ENCODE peak calls at places on chromosomes 13 and 19, in seven cellular contexts. V is fibroblast of the aortic adventitia, O is AG04450, M is esophagus muscularis mucosa, P is lower lobe of right lung, H is stomach, G is left ventricle myocardium inferior. W is an unnamed sample.

GRCh38 chr19:43820098-43820860 is 6.8 kb upstream of the ZNF283 start:
- DNase-seq in H (no peak), G (peak), V (peak), M (no peak), P (peak), O (peak), W (peak)

GRCh38 chr19:9943744-9944143 is 7.4 kb upstream of the OLFM2 start:
- DNase-seq in P (no peak), G (no peak), H (no peak), M (no peak), O (no peak), V (no peak), W (no peak)

GRCh38 chr13:100803091-100803490 is 128.5 kb upstream of the TMTC4 start:
- DNase-seq in H (no peak), M (no peak), P (no peak), O (no peak), G (no peak), V (no peak), W (no peak)

GRCh38 chr19:49098795-49099194 is 13.5 kb downstream of the SNRNP70 start:
- DNase-seq in G (no peak), H (peak), M (no peak), P (no peak), O (no peak), V (no peak), W (no peak)

GRCh38 chr19:55526216-55527196 is 10.4 kb downstream of the SBK2 start:
- DNase-seq in M (no peak), O (no peak), G (peak), P (peak), H (peak), V (peak), W (peak)

GRCh38 chr19:11673608-11674041 is 65.1 kb downstream of the ZNF823 start:
- DNase-seq in V (peak), M (no peak), O (no peak), G (peak), H (peak), P (peak), W (peak)

GRCh38 chr13:82976499-82976898 is 905.8 kb downstream of the SLITRK1 start:
- DNase-seq in O (no peak), M (no peak), V (peak), H (no peak), P (no peak), G (no peak), W (no peak)

GRCh38 chr19:54105796-54106195 is 3.1 kb downstream of the NDUFA3 start:
- DNase-seq in M (no peak), P (peak), V (no peak), H (no peak), O (no peak), G (no peak), W (no peak)

GRCh38 chr19:44846455-44847143 is 502 bp downstream of the NECTIN2 start:
- DNase-seq in O (no peak), V (peak), H (no peak), P (peak), G (no peak), M (no peak), W (peak)

GRCh38 chr19:44847144-44848035 is 1.3 kb downstream of the NECTIN2 start:
- DNase-seq in V (peak), O (no peak), G (peak), M (no peak), P (peak), H (peak), W (peak)

GRCh38 chr19:44848036-44848804 is 2.1 kb downstream of the NECTIN2 start:
- DNase-seq in G (no peak), H (no peak), M (no peak), P (peak), V (peak), O (no peak), W (peak)

GRCh38 chr19:44850641-44851109 is 4.6 kb downstream of the NECTIN2 start:
- DNase-seq in V (no peak), G (peak), O (no peak), H (peak), M (no peak), P (no peak), W (no peak)

GRCh38 chr19:44848805-44849457 is 2.8 kb downstream of the NECTIN2 start:
- DNase-seq in G (no peak), P (no peak), M (no peak), H (no peak), V (no peak), O (no peak), W (peak)
- H3K4me3 ChIP-seq in G (peak), P (peak), M (peak), H (peak), V (peak), O (peak), W (no peak)

GRCh38 chr19:29012457-29012856 is 200.5 kb downstream of the UQCRFS1 start:
- DNase-seq in P (no peak), V (no peak), M (no peak), H (no peak), G (no peak), O (no peak), W (no peak)
- H3K4me3 ChIP-seq in P (no peak), V (no peak), M (no peak), H (no peak), G (no peak), O (no peak), W (no peak)

DNA sequence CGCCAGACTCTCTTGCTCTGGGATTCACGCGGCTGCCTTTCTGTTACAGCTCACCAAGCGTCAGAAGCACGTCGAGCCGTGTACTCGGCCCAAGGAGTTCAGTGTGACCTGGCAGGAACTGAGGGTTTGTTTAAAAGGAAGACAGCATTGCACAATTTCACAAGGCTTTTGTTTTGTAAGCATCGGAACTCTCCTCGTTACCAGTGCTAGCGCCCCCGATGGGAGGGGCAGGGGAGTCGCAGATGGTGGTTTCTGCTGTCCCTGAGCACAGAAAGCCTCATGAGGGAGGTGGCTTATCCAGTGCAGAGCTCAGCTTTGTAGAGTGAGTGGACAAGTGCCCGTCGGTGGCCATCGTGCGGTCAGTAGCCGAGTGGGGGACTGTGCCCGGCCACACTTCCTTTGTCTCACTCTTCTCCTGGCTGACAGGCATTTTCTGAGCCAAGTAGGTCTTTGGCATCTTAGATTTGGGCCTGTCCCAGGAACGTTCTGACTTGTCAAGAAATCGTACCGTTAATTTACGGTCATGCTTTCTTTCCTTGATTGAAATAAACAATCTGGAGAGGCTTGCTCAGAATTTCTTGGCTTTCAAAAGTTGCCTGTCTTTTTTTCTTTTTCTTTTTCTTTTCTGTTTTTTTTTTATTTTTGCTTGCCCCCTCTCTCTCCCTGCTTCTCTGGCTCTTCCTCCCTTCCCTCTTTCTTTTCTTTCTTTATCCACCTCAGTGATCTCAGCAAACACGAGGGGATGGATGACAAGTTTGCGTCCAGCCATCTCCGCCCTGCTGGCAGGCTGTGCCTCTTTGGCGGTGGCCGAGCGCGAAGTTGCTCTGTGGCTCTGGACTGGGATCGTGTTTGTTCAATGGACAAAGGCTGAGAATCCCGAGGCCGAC is 7.7 kb downstream of the KDM4B start:
- DNase-seq in H (peak), P (peak), G (peak), O (peak), V (peak), M (peak), W (peak)
- H3K4me3 ChIP-seq in H (peak), P (peak), G (peak), O (peak), V (peak), M (peak), W (no peak)

DNA sequence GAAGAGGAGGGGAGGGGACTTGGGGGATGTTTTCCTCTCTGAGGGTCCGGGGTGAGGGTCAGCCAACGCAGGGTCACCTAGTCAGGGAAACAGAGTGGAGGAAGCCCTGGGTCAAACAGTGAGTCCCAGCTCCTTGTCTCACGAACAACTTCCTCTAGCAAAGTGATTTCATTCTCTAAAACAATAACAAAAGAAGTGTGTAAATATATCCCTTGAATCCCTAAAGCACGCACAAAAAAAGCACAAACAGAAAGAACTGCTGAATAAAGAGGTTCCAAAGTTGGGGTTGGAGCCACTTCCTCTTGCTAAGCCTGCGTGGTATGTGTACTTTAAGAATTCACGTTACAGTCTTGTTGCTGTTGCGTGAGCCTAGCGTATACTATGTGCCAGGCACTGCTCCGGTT is 1.5 kb upstream of the C5AR2 start:
- DNase-seq in H (no peak), G (no peak), O (peak), P (no peak), V (no peak), M (no peak), W (no peak)
- H3K4me3 ChIP-seq in H (no peak), G (peak), O (no peak), P (peak), V (no peak), M (no peak), W (no peak)

DNA sequence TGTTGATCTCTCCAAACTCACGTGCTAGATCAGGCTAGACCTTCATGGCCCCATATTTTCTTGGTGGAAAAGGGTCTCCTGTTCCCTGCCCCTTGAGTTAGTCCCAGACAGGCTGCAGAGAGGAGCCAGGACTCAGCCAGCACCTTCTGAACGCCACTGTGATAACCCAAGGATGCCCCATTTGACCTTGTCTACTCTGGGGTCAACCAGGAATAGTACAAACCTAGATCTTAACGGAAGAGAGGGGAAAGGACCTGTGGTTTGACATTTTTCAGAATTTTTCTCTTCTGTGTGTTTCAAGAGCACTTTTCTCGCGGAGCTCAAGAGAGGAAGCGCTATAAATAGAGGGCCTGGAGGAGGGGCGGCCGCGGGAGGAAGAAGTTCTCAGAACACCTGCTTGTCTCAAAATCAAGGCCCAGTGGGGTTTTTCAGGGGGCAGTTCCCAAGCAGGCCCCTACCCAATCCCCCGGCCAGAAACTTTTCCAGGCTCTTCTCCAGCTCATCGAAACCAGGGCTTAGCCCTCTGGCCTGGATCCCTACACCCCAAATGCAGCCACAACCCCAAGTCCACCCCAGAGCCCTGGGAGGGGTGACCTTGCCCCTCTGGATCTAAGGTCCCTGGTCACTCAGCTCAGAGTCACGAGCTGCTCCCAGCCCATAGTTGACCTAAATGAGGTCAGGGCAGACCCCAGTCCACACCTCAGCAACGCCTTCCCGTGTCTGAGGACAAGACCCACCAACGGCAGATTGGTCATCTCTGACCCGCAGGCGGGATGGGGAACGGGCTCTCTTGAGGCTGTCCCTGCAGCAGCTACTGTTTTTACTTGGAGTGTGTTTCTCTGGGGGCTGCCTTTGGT is 75.6 kb upstream of the TM9SF2 start:
- DNase-seq in M (no peak), O (no peak), H (peak), P (no peak), V (no peak), G (peak), W (no peak)
- H3K4me3 ChIP-seq in M (no peak), O (no peak), H (no peak), P (no peak), V (no peak), G (no peak), W (no peak)